ENCODE peak calls at places on chromosomes 1 and 21, in six cellular contexts. One of them, this sample, is unnamed. For H3K36me3, the result is how much of the 10 kb centered on the place peaks cover.

GRCh38 chr1:157156058-157156541 is 17.9 kb upstream of the ETV3 start:
- DNase-seq in aorta: peak
- DNase-seq in uterus: peak
- DNase-seq in right atrium auricular region: peak
- DNase-seq in colonic mucosa: peak
- DNase-seq in brain microvascular endothelial cell: peak
- DNase-seq in this sample: peak

GRCh38 chr1:68339505-68339904 is 107.2 kb upstream of the WLS start:
- DNase-seq in aorta: no peak
- DNase-seq in uterus: no peak
- DNase-seq in right atrium auricular region: no peak
- DNase-seq in colonic mucosa: no peak
- DNase-seq in brain microvascular endothelial cell: no peak
- DNase-seq in this sample: peak

GRCh38 chr1:15799928-15800835 is 7.3 kb downstream of the UQCRHL start:
- DNase-seq in aorta: no peak
- DNase-seq in uterus: peak
- DNase-seq in right atrium auricular region: peak
- DNase-seq in colonic mucosa: peak
- DNase-seq in brain microvascular endothelial cell: peak
- DNase-seq in this sample: no peak

GRCh38 chr1:14468751-14469150 is 129.7 kb upstream of the KAZN start:
- DNase-seq in aorta: no peak
- DNase-seq in uterus: no peak
- DNase-seq in right atrium auricular region: no peak
- DNase-seq in colonic mucosa: no peak
- DNase-seq in brain microvascular endothelial cell: no peak
- DNase-seq in this sample: no peak

GRCh38 chr1:96722161-96722908 is 751 bp downstream of the PTBP2 start:
- DNase-seq in aorta: peak
- DNase-seq in uterus: peak
- DNase-seq in right atrium auricular region: peak
- DNase-seq in colonic mucosa: peak
- DNase-seq in brain microvascular endothelial cell: peak
- DNase-seq in this sample: peak

GRCh38 chr21:42447182-42447581 is 43.5 kb downstream of the UBASH3A start:
- DNase-seq in aorta: no peak
- DNase-seq in uterus: no peak
- DNase-seq in right atrium auricular region: no peak
- DNase-seq in colonic mucosa: no peak
- DNase-seq in brain microvascular endothelial cell: no peak
- DNase-seq in this sample: no peak

GRCh38 chr1:6392880-6393399 is 627 bp downstream of the ACOT7 start:
- DNase-seq in aorta: no peak
- DNase-seq in uterus: no peak
- DNase-seq in right atrium auricular region: no peak
- DNase-seq in colonic mucosa: peak
- DNase-seq in brain microvascular endothelial cell: no peak
- DNase-seq in this sample: no peak

GRCh38 chr1:61741682-61742619 is at the start of gene PATJ:
- DNase-seq in aorta: peak
- DNase-seq in uterus: peak
- DNase-seq in right atrium auricular region: no peak
- DNase-seq in colonic mucosa: peak
- DNase-seq in brain microvascular endothelial cell: no peak
- DNase-seq in this sample: no peak

GRCh38 chr1:30662291-30662840 is 61.0 kb downstream of the MATN1 start:
- DNase-seq in aorta: peak
- DNase-seq in uterus: no peak
- DNase-seq in right atrium auricular region: no peak
- DNase-seq in colonic mucosa: no peak
- DNase-seq in brain microvascular endothelial cell: no peak
- DNase-seq in this sample: no peak

GRCh38 chr1:155013632-155014031 is 11.0 kb downstream of the ZBTB7B start:
- DNase-seq in aorta: no peak
- DNase-seq in uterus: no peak
- DNase-seq in right atrium auricular region: no peak
- DNase-seq in colonic mucosa: peak
- DNase-seq in brain microvascular endothelial cell: no peak
- DNase-seq in this sample: no peak

GRCh38 chr1:8004113-8004802 is 21.9 kb downstream of the ERRFI1 start:
- DNase-seq in aorta: no peak
- DNase-seq in uterus: no peak
- DNase-seq in right atrium auricular region: peak
- DNase-seq in colonic mucosa: no peak
- DNase-seq in brain microvascular endothelial cell: no peak
- DNase-seq in this sample: no peak

GRCh38 chr1:6027591-6027990 is 18.1 kb upstream of the KCNAB2 start:
- DNase-seq in aorta: no peak
- DNase-seq in uterus: no peak
- DNase-seq in right atrium auricular region: no peak
- DNase-seq in colonic mucosa: no peak
- DNase-seq in brain microvascular endothelial cell: no peak
- DNase-seq in this sample: no peak

GRCh38 chr1:227242811-227243682 is 75.2 kb downstream of the CDC42BPA start:
- DNase-seq in aorta: no peak
- DNase-seq in uterus: no peak
- DNase-seq in right atrium auricular region: no peak
- DNase-seq in colonic mucosa: no peak
- DNase-seq in brain microvascular endothelial cell: no peak
- DNase-seq in this sample: no peak

GRCh38 chr1:191142748-191143147 is 665.1 kb upstream of the BRINP3 start:
- DNase-seq in aorta: no peak
- DNase-seq in uterus: no peak
- DNase-seq in right atrium auricular region: no peak
- DNase-seq in colonic mucosa: no peak
- DNase-seq in brain microvascular endothelial cell: no peak
- DNase-seq in this sample: no peak

GRCh38 chr1:27162090-27162489 is 7.2 kb upstream of the SLC9A1 start:
- DNase-seq in aorta: no peak
- DNase-seq in uterus: no peak
- DNase-seq in right atrium auricular region: no peak
- DNase-seq in colonic mucosa: no peak
- DNase-seq in brain microvascular endothelial cell: no peak
- DNase-seq in this sample: no peak

GRCh38 chr1:82227286-82227685 is 426.6 kb downstream of the ADGRL2 start:
- DNase-seq in aorta: no peak
- DNase-seq in uterus: no peak
- DNase-seq in right atrium auricular region: no peak
- DNase-seq in colonic mucosa: no peak
- DNase-seq in brain microvascular endothelial cell: peak
- DNase-seq in this sample: no peak

GRCh38 chr1:232704694-232705680 is 75.1 kb upstream of the SIPA1L2 start:
- DNase-seq in aorta: no peak
- DNase-seq in uterus: peak
- DNase-seq in right atrium auricular region: peak
- DNase-seq in colonic mucosa: peak
- DNase-seq in brain microvascular endothelial cell: peak
- DNase-seq in this sample: peak

GRCh38 chr1:198672124-198672523 is 33.3 kb downstream of the PTPRC start:
- DNase-seq in aorta: no peak
- DNase-seq in uterus: no peak
- DNase-seq in right atrium auricular region: no peak
- DNase-seq in colonic mucosa: no peak
- DNase-seq in brain microvascular endothelial cell: peak
- DNase-seq in this sample: no peak

GRCh38 chr1:26057189-26057588 is 10.2 kb downstream of the TRIM63 start:
- DNase-seq in aorta: no peak
- DNase-seq in uterus: no peak
- DNase-seq in right atrium auricular region: no peak
- DNase-seq in colonic mucosa: no peak
- DNase-seq in brain microvascular endothelial cell: no peak
- DNase-seq in this sample: no peak
- H3K36me3 ChIP-seq in aorta: under half
- H3K36me3 ChIP-seq in uterus: under half
- H3K36me3 ChIP-seq in right atrium auricular region: half or more
- H3K36me3 ChIP-seq in colonic mucosa: under half
- H3K36me3 ChIP-seq in brain microvascular endothelial cell: under half
- H3K36me3 ChIP-seq in this sample: under half

GRCh38 chr1:202010042-202011015 is at the start of gene ELF3:
- DNase-seq in aorta: no peak
- DNase-seq in uterus: no peak
- DNase-seq in right atrium auricular region: no peak
- DNase-seq in colonic mucosa: peak
- DNase-seq in brain microvascular endothelial cell: no peak
- DNase-seq in this sample: no peak
- H3K36me3 ChIP-seq in aorta: under half
- H3K36me3 ChIP-seq in uterus: under half
- H3K36me3 ChIP-seq in right atrium auricular region: under half
- H3K36me3 ChIP-seq in colonic mucosa: under half
- H3K36me3 ChIP-seq in brain microvascular endothelial cell: under half
- H3K36me3 ChIP-seq in this sample: under half

GRCh38 chr1:219999821-220000220 is 46.5 kb downstream of the EPRS1 start:
- DNase-seq in aorta: no peak
- DNase-seq in uterus: no peak
- DNase-seq in right atrium auricular region: no peak
- DNase-seq in colonic mucosa: no peak
- DNase-seq in brain microvascular endothelial cell: no peak
- DNase-seq in this sample: no peak
- H3K36me3 ChIP-seq in aorta: under half
- H3K36me3 ChIP-seq in uterus: under half
- H3K36me3 ChIP-seq in right atrium auricular region: half or more
- H3K36me3 ChIP-seq in colonic mucosa: under half
- H3K36me3 ChIP-seq in brain microvascular endothelial cell: under half
- H3K36me3 ChIP-seq in this sample: half or more

GRCh38 chr1:107570768-107571167 is 394.2 kb downstream of the VAV3 start:
- DNase-seq in aorta: peak
- DNase-seq in uterus: no peak
- DNase-seq in right atrium auricular region: no peak
- DNase-seq in colonic mucosa: no peak
- DNase-seq in brain microvascular endothelial cell: no peak
- DNase-seq in this sample: no peak

GRCh38 chr1:107574044-107574443 is 390.9 kb downstream of the VAV3 start:
- DNase-seq in aorta: no peak
- DNase-seq in uterus: no peak
- DNase-seq in right atrium auricular region: no peak
- DNase-seq in colonic mucosa: no peak
- DNase-seq in brain microvascular endothelial cell: no peak
- DNase-seq in this sample: no peak

GRCh38 chr1:107575226-107575625 is 389.8 kb downstream of the VAV3 start:
- DNase-seq in aorta: no peak
- DNase-seq in uterus: no peak
- DNase-seq in right atrium auricular region: no peak
- DNase-seq in colonic mucosa: no peak
- DNase-seq in brain microvascular endothelial cell: no peak
- DNase-seq in this sample: no peak

GRCh38 chr1:107572674-107573205 is 392.2 kb downstream of the VAV3 start:
- DNase-seq in aorta: no peak
- DNase-seq in uterus: peak
- DNase-seq in right atrium auricular region: no peak
- DNase-seq in colonic mucosa: no peak
- DNase-seq in brain microvascular endothelial cell: no peak
- DNase-seq in this sample: peak
- H3K36me3 ChIP-seq in aorta: under half
- H3K36me3 ChIP-seq in uterus: under half
- H3K36me3 ChIP-seq in right atrium auricular region: under half
- H3K36me3 ChIP-seq in colonic mucosa: under half
- H3K36me3 ChIP-seq in brain microvascular endothelial cell: under half
- H3K36me3 ChIP-seq in this sample: under half

GRCh38 chr1:117815105-117815812 is 114.2 kb downstream of the GDAP2 start:
- DNase-seq in aorta: no peak
- DNase-seq in uterus: peak
- DNase-seq in right atrium auricular region: no peak
- DNase-seq in colonic mucosa: no peak
- DNase-seq in brain microvascular endothelial cell: no peak
- DNase-seq in this sample: no peak

GRCh38 chr1:117812868-117813511 is 116.4 kb downstream of the GDAP2 start:
- DNase-seq in aorta: no peak
- DNase-seq in uterus: no peak
- DNase-seq in right atrium auricular region: no peak
- DNase-seq in colonic mucosa: no peak
- DNase-seq in brain microvascular endothelial cell: peak
- DNase-seq in this sample: no peak

GRCh38 chr1:117815926-117816325 is 113.5 kb downstream of the GDAP2 start:
- DNase-seq in aorta: no peak
- DNase-seq in uterus: no peak
- DNase-seq in right atrium auricular region: no peak
- DNase-seq in colonic mucosa: no peak
- DNase-seq in brain microvascular endothelial cell: no peak
- DNase-seq in this sample: no peak

GRCh38 chr1:117809764-117810163 is 119.7 kb downstream of the GDAP2 start:
- DNase-seq in aorta: no peak
- DNase-seq in uterus: no peak
- DNase-seq in right atrium auricular region: no peak
- DNase-seq in colonic mucosa: no peak
- DNase-seq in brain microvascular endothelial cell: no peak
- DNase-seq in this sample: no peak

DNA sequence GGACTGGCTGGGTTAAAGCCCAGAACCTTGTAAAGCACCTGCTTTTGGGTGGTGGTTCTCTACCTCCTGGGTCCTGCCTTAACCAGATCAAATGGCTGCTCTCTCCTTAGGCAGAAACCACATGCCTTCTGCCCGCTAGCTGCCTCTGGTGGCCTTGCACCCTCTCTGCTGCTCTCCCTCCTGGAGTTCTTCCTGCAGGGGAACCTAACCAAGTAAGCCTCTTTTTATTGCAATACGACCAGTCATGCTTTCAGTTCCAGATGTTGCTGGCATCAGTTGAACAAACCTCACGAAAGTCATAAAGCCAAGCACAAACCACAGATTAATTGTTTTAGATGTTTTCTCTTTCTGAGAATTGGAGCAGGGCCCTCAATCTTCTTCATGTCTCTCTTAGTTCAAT is 118.9 kb downstream of the GDAP2 start:
- DNase-seq in aorta: no peak
- DNase-seq in uterus: no peak
- DNase-seq in right atrium auricular region: no peak
- DNase-seq in colonic mucosa: no peak
- DNase-seq in brain microvascular endothelial cell: no peak
- DNase-seq in this sample: no peak
- H3K36me3 ChIP-seq in aorta: under half
- H3K36me3 ChIP-seq in uterus: under half
- H3K36me3 ChIP-seq in right atrium auricular region: under half
- H3K36me3 ChIP-seq in colonic mucosa: under half
- H3K36me3 ChIP-seq in brain microvascular endothelial cell: under half
- H3K36me3 ChIP-seq in this sample: under half

DNA sequence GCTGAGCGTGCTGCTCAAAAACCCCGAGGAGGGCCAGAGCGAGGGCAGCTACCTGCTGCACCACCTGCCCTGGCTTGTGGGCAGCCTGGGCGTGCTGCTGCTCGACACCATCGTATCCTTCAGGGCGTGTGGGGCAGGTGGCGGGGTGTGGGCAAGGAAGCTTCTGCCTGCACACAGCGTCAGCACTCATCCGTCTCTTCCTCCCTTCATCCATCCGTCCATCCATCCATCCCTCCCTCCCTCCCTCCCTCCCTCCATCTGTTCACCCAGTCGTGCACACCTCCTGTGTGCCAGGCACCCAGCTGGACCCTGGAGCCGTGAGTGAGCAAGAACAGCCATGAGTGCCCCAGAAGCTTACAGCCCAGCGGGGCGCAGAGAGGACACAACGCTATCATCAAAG is 15.2 kb downstream of the SLC66A1 start:
- DNase-seq in aorta: no peak
- DNase-seq in uterus: no peak
- DNase-seq in right atrium auricular region: no peak
- DNase-seq in colonic mucosa: no peak
- DNase-seq in brain microvascular endothelial cell: no peak
- DNase-seq in this sample: no peak
- H3K36me3 ChIP-seq in aorta: under half
- H3K36me3 ChIP-seq in uterus: under half
- H3K36me3 ChIP-seq in right atrium auricular region: under half
- H3K36me3 ChIP-seq in colonic mucosa: under half
- H3K36me3 ChIP-seq in brain microvascular endothelial cell: under half
- H3K36me3 ChIP-seq in this sample: under half